ENCODE peak calls at places on chromosomes 11 and 22, in nine cellular contexts. One of them, this sample, is unnamed. For H3K4me1, the result is how much of the 10 kb centered on the place peaks cover.

GRCh38 chr11:94623120-94623735 is 56.1 kb downstream of the PIWIL4 start:
- DNase-seq in pancreas: peak
- DNase-seq in suprapubic skin: no peak
- DNase-seq in neuronal stem cell: peak
- DNase-seq in CD8-positive, alpha-beta memory T cell: no peak
- DNase-seq in HCT116: peak
- DNase-seq in left ventricle myocardium inferior: no peak
- DNase-seq in uterus: peak
- DNase-seq in cardiac muscle cell: peak
- DNase-seq in this sample: no peak

GRCh38 chr11:118128310-118128709 is 24.3 kb downstream of the SCN4B start:
- DNase-seq in left ventricle myocardium inferior: no peak
- DNase-seq in HCT116: no peak
- DNase-seq in cardiac muscle cell: no peak
- DNase-seq in uterus: no peak
- DNase-seq in suprapubic skin: no peak
- DNase-seq in pancreas: no peak
- DNase-seq in neuronal stem cell: no peak
- DNase-seq in CD8-positive, alpha-beta memory T cell: no peak
- DNase-seq in this sample: no peak

GRCh38 chr11:12184696-12185095 is 74.3 kb downstream of the MICAL2 start:
- DNase-seq in uterus: no peak
- DNase-seq in left ventricle myocardium inferior: no peak
- DNase-seq in CD8-positive, alpha-beta memory T cell: no peak
- DNase-seq in pancreas: no peak
- DNase-seq in cardiac muscle cell: no peak
- DNase-seq in HCT116: no peak
- DNase-seq in neuronal stem cell: no peak
- DNase-seq in suprapubic skin: no peak
- DNase-seq in this sample: no peak

GRCh38 chr11:109604506-109604905 is 182.5 kb downstream of the C11orf87 start:
- DNase-seq in cardiac muscle cell: no peak
- DNase-seq in left ventricle myocardium inferior: no peak
- DNase-seq in pancreas: no peak
- DNase-seq in uterus: no peak
- DNase-seq in neuronal stem cell: no peak
- DNase-seq in suprapubic skin: no peak
- DNase-seq in HCT116: no peak
- DNase-seq in CD8-positive, alpha-beta memory T cell: no peak
- DNase-seq in this sample: no peak

GRCh38 chr11:71286701-71287643 is 34.6 kb upstream of the SHANK2 start:
- DNase-seq in cardiac muscle cell: no peak
- DNase-seq in left ventricle myocardium inferior: no peak
- DNase-seq in uterus: no peak
- DNase-seq in pancreas: peak
- DNase-seq in CD8-positive, alpha-beta memory T cell: no peak
- DNase-seq in suprapubic skin: peak
- DNase-seq in HCT116: no peak
- DNase-seq in neuronal stem cell: no peak
- DNase-seq in this sample: no peak

GRCh38 chr11:69465236-69466000 is 16.0 kb upstream of the LINC01488 start:
- DNase-seq in suprapubic skin: no peak
- DNase-seq in neuronal stem cell: no peak
- DNase-seq in left ventricle myocardium inferior: peak
- DNase-seq in pancreas: no peak
- DNase-seq in HCT116: no peak
- DNase-seq in cardiac muscle cell: no peak
- DNase-seq in uterus: no peak
- DNase-seq in CD8-positive, alpha-beta memory T cell: no peak
- DNase-seq in this sample: peak

GRCh38 chr11:72343159-72343756 is 91.1 kb downstream of the CLPB start:
- DNase-seq in cardiac muscle cell: no peak
- DNase-seq in pancreas: no peak
- DNase-seq in neuronal stem cell: no peak
- DNase-seq in uterus: peak
- DNase-seq in CD8-positive, alpha-beta memory T cell: no peak
- DNase-seq in suprapubic skin: no peak
- DNase-seq in left ventricle myocardium inferior: no peak
- DNase-seq in HCT116: no peak
- DNase-seq in this sample: no peak

GRCh38 chr11:32056445-32056844 is 34.4 kb upstream of the RCN1 start:
- DNase-seq in neuronal stem cell: no peak
- DNase-seq in suprapubic skin: no peak
- DNase-seq in uterus: no peak
- DNase-seq in CD8-positive, alpha-beta memory T cell: no peak
- DNase-seq in HCT116: no peak
- DNase-seq in left ventricle myocardium inferior: no peak
- DNase-seq in pancreas: no peak
- DNase-seq in cardiac muscle cell: no peak
- DNase-seq in this sample: no peak

GRCh38 chr22:45239378-45240136 is 1.1 kb downstream of the KIAA0930 start:
- DNase-seq in uterus: no peak
- DNase-seq in HCT116: no peak
- DNase-seq in neuronal stem cell: no peak
- DNase-seq in CD8-positive, alpha-beta memory T cell: no peak
- DNase-seq in suprapubic skin: no peak
- DNase-seq in cardiac muscle cell: no peak
- DNase-seq in left ventricle myocardium inferior: no peak
- DNase-seq in pancreas: no peak
- DNase-seq in this sample: no peak

GRCh38 chr11:19559746-19560145 is 152.9 kb upstream of the NAV2 start:
- DNase-seq in suprapubic skin: no peak
- DNase-seq in CD8-positive, alpha-beta memory T cell: no peak
- DNase-seq in uterus: no peak
- DNase-seq in cardiac muscle cell: no peak
- DNase-seq in left ventricle myocardium inferior: no peak
- DNase-seq in pancreas: no peak
- DNase-seq in neuronal stem cell: no peak
- DNase-seq in HCT116: no peak
- DNase-seq in this sample: no peak

GRCh38 chr11:119791701-119792151 is 62.7 kb upstream of the NECTIN1 start:
- DNase-seq in neuronal stem cell: peak
- DNase-seq in left ventricle myocardium inferior: no peak
- DNase-seq in pancreas: no peak
- DNase-seq in suprapubic skin: peak
- DNase-seq in cardiac muscle cell: no peak
- DNase-seq in HCT116: no peak
- DNase-seq in CD8-positive, alpha-beta memory T cell: no peak
- DNase-seq in uterus: no peak
- DNase-seq in this sample: no peak

GRCh38 chr11:65375012-65375411 is 7.4 kb downstream of the SLC25A45 start:
- DNase-seq in uterus: no peak
- DNase-seq in HCT116: no peak
- DNase-seq in pancreas: no peak
- DNase-seq in neuronal stem cell: no peak
- DNase-seq in suprapubic skin: no peak
- DNase-seq in left ventricle myocardium inferior: no peak
- DNase-seq in CD8-positive, alpha-beta memory T cell: no peak
- DNase-seq in cardiac muscle cell: no peak
- DNase-seq in this sample: no peak

GRCh38 chr22:36156515-36157419 is 3.8 kb downstream of the APOL3 start:
- DNase-seq in pancreas: peak
- DNase-seq in HCT116: no peak
- DNase-seq in left ventricle myocardium inferior: peak
- DNase-seq in suprapubic skin: peak
- DNase-seq in CD8-positive, alpha-beta memory T cell: peak
- DNase-seq in cardiac muscle cell: peak
- DNase-seq in uterus: peak
- DNase-seq in neuronal stem cell: no peak
- DNase-seq in this sample: peak

DNA sequence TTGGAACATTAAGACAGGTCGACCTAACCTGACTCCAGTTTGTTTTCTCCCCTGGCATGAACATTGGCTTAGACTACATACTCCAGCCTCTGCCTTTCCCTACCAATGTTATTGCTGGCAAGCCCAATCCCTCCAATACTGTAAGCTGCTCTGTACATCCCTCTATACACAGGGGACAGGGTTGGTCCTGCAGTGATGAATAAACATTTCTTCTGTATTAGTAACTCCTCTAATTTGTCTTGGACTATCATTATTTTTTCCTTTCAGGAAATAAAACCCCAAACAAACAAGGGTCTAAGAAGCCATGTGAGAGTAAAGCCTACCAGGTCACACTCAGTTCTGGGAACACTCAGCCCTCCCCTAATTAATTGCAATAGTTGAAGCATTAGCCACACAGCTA is 35.1 kb upstream of the FJX1 start:
- DNase-seq in cardiac muscle cell: no peak
- DNase-seq in uterus: no peak
- DNase-seq in CD8-positive, alpha-beta memory T cell: no peak
- DNase-seq in left ventricle myocardium inferior: no peak
- DNase-seq in HCT116: no peak
- DNase-seq in pancreas: no peak
- DNase-seq in suprapubic skin: no peak
- DNase-seq in neuronal stem cell: no peak
- DNase-seq in this sample: no peak
- H3K4me3 ChIP-seq in cardiac muscle cell: no peak
- H3K4me3 ChIP-seq in uterus: no peak
- H3K4me3 ChIP-seq in CD8-positive, alpha-beta memory T cell: no peak
- H3K4me3 ChIP-seq in left ventricle myocardium inferior: no peak
- H3K4me3 ChIP-seq in HCT116: no peak
- H3K4me3 ChIP-seq in pancreas: no peak
- H3K4me3 ChIP-seq in suprapubic skin: no peak
- H3K4me3 ChIP-seq in neuronal stem cell: no peak
- H3K4me3 ChIP-seq in this sample: no peak

DNA sequence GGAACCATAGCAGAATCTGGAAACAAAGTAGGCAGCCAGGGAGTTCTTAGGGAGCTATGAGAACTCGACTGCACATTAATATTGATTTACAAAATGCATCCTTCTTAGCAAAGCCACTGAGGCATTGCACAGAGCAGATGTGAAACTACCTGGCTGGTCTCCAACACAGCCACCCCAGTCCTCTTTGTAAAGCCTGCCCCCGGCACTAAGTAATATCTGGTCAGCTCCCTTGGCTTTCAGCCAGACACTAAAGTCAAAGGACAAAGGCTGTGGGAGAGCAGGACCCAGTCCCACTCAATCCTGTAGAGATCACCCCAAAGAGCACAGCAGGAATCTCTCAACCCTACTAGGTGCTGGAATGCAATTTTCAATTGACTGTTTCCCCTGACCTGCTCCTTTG is 12.8 kb downstream of the XRRA1 start:
- DNase-seq in uterus: no peak
- DNase-seq in suprapubic skin: no peak
- DNase-seq in pancreas: no peak
- DNase-seq in cardiac muscle cell: no peak
- DNase-seq in left ventricle myocardium inferior: no peak
- DNase-seq in HCT116: no peak
- DNase-seq in neuronal stem cell: no peak
- DNase-seq in CD8-positive, alpha-beta memory T cell: no peak
- DNase-seq in this sample: no peak
- H3K4me1 ChIP-seq in uterus: under half
- H3K4me1 ChIP-seq in suprapubic skin: under half
- H3K4me1 ChIP-seq in pancreas: under half
- H3K4me1 ChIP-seq in cardiac muscle cell: under half
- H3K4me1 ChIP-seq in left ventricle myocardium inferior: under half
- H3K4me1 ChIP-seq in HCT116: under half
- H3K4me1 ChIP-seq in neuronal stem cell: under half
- H3K4me1 ChIP-seq in CD8-positive, alpha-beta memory T cell: under half
- H3K4me1 ChIP-seq in this sample: under half

DNA sequence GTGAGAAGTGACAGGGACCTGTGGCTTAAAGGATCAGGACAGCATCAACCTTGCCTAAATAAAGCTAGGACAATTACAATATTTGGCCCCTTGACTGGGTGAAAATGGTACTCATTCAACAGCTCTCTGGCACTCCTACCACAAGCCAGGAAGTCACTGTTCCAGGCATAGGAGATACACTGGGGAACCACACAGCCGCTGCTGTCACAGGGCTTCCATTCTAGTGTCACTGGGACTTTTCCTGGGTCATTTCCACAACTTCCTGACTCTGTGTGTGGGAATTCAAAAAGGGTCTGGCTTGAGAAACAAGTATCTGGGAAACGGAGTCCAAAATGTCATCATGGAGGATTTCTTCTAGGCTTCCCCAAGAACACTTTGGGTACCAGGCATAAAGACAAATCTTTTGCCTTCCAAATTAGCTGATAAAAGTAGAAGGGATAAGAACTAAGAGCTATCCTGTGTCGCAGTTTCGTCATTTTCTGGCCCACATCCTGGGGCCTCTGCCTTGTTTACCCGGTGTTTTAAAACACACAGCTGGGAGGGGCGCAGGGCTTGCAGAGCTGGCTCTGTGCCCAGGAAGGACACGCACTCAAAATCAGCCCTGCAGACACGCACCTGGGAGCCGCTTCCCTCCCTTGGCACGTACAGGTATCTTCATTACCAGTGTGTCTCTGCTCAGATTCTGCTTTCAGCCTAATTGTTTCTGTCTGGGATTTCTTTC is 38.0 kb downstream of the TMEM45B start:
- DNase-seq in neuronal stem cell: no peak
- DNase-seq in left ventricle myocardium inferior: no peak
- DNase-seq in CD8-positive, alpha-beta memory T cell: peak
- DNase-seq in pancreas: peak
- DNase-seq in HCT116: no peak
- DNase-seq in uterus: no peak
- DNase-seq in cardiac muscle cell: no peak
- DNase-seq in suprapubic skin: peak
- DNase-seq in this sample: peak
- H3K27ac ChIP-seq in neuronal stem cell: no peak
- H3K27ac ChIP-seq in left ventricle myocardium inferior: no peak
- H3K27ac ChIP-seq in CD8-positive, alpha-beta memory T cell: peak
- H3K27ac ChIP-seq in pancreas: no peak
- H3K27ac ChIP-seq in HCT116: no peak
- H3K27ac ChIP-seq in uterus: no peak
- H3K27ac ChIP-seq in cardiac muscle cell: no peak
- H3K27ac ChIP-seq in suprapubic skin: peak
- H3K27ac ChIP-seq in this sample: peak

DNA sequence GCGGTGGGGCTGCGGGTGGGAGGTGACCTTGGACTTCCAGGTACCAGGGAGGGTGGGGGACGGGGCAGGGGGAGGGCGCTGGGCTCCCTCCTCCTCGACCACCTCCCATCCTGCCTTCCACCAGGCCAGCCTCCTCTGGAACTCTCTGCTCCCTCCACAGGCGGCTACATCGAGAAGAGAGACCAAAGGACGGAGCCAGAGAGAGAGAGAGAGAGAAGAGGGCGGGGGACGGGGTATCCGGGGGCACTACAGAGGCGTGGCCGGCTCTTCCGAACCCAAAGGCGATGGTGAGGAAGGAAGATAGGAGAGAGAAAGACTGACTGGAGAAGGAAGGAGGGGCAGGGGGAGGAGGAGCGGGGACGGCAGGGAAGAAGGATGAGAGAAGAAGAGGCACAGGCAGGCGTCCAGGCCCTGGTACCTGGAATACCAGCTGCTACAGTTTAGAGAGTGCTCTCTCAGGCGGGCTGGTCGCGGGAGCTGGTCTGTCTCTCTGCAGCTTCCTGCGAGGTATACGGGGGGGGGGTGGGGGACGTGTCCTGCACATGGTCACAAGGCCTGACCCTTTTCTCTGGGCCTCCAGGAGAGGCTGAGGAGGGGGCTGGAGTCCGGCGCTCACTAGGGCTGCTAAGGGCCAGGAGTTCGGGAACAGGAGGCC is 38.0 kb downstream of the IGSF9B start:
- DNase-seq in pancreas: no peak
- DNase-seq in HCT116: no peak
- DNase-seq in left ventricle myocardium inferior: no peak
- DNase-seq in CD8-positive, alpha-beta memory T cell: no peak
- DNase-seq in uterus: no peak
- DNase-seq in suprapubic skin: no peak
- DNase-seq in cardiac muscle cell: no peak
- DNase-seq in neuronal stem cell: peak
- DNase-seq in this sample: no peak
- H3K4me3 ChIP-seq in pancreas: no peak
- H3K4me3 ChIP-seq in HCT116: no peak
- H3K4me3 ChIP-seq in left ventricle myocardium inferior: no peak
- H3K4me3 ChIP-seq in CD8-positive, alpha-beta memory T cell: no peak
- H3K4me3 ChIP-seq in uterus: no peak
- H3K4me3 ChIP-seq in suprapubic skin: no peak
- H3K4me3 ChIP-seq in cardiac muscle cell: no peak
- H3K4me3 ChIP-seq in neuronal stem cell: no peak
- H3K4me3 ChIP-seq in this sample: no peak